ENCODE peak calls at places on chromosomes 1 and 21, in four cellular contexts. B, W, S and K are unnamed samples. For H3K36me3, the result is how much of the 10 kb centered on the place peaks cover.

GRCh38 chr1:229437443-229437842 is 3.5 kb upstream of the ACTA1 start:
- DNase-seq in W (no peak), S (no peak), B (no peak), K (no peak)

GRCh38 chr1:153360592-153360991 is 2.9 kb downstream of the S100A9 start:
- DNase-seq in S (peak), B (no peak), W (peak), K (no peak)

GRCh38 chr1:15357808-15358207 is 51.9 kb upstream of the EFHD2 start:
- DNase-seq in W (no peak), B (no peak), S (no peak), K (no peak)

GRCh38 chr1:8815582-8816285 is 1.7 kb downstream of the RERE start:
- DNase-seq in S (no peak), W (no peak), B (no peak), K (no peak)

GRCh38 chr1:17826165-17826488 is 71.0 kb downstream of the ACTL8 start:
- DNase-seq in B (peak), S (peak), W (no peak), K (no peak)

GRCh38 chr1:66606359-66607142 is 72.6 kb downstream of the SGIP1 start:
- DNase-seq in S (no peak), W (no peak), B (no peak), K (no peak)

GRCh38 chr1:1059494-1060280 is 14.4 kb downstream of the RNF223 start:
- DNase-seq in B (no peak), W (peak), S (peak), K (peak)

GRCh38 chr1:235779770-235780169 is 86.9 kb downstream of the LYST start:
- DNase-seq in S (no peak), W (no peak), B (no peak), K (no peak)

GRCh38 chr1:94562502-94563260 is 21.1 kb upstream of the F3 start:
- DNase-seq in S (no peak), B (no peak), W (no peak), K (no peak)

GRCh38 chr1:84478876-84479868 is at the start of gene RPF1:
- DNase-seq in B (peak), W (peak), S (peak), K (peak)

GRCh38 chr1:247204177-247204647 is 32.4 kb upstream of the ZNF124 start:
- DNase-seq in W (no peak), B (no peak), S (no peak), K (no peak)

GRCh38 chr1:45493116-45493697 is 2.2 kb upstream of the TESK2 start:
- DNase-seq in W (peak), B (peak), S (no peak), K (no peak)

GRCh38 chr1:229430761-229431269 is 3.1 kb downstream of the ACTA1 start:
- DNase-seq in W (no peak), B (no peak), S (no peak), K (no peak)

GRCh38 chr1:239025223-239025622 is 361.1 kb upstream of the CHRM3 start:
- DNase-seq in B (no peak), S (no peak), W (no peak), K (no peak)

GRCh38 chr1:220669005-220669404 is 21.2 kb upstream of the C1orf115 start:
- DNase-seq in W (no peak), B (no peak), S (no peak), K (no peak)

GRCh38 chr1:229537894-229538293 is 20.6 kb downstream of the ABCB10 start:
- DNase-seq in B (no peak), W (no peak), S (no peak), K (no peak)

GRCh38 chr1:1889847-1890505 is 911 bp downstream of the GNB1 start:
- DNase-seq in B (no peak), W (peak), S (no peak), K (no peak)

GRCh38 chr1:210626341-210626740 is 297.6 kb downstream of the HHAT start:
- DNase-seq in B (no peak), S (no peak), W (no peak), K (no peak)

GRCh38 chr1:77200806-77201205 is 18.4 kb downstream of the PIGK start:
- DNase-seq in B (no peak), W (no peak), S (no peak), K (no peak)

GRCh38 chr1:35576061-35576765 is 3.1 kb downstream of the TFAP2E start:
- DNase-seq in S (no peak), B (no peak), W (peak), K (no peak)

GRCh38 chr1:157101196-157101595 is 1.6 kb upstream of the ETV3L start:
- DNase-seq in B (no peak), W (peak), S (no peak), K (peak)

GRCh38 chr1:115665746-115666145 is 24.0 kb downstream of the VANGL1 start:
- DNase-seq in S (no peak), W (no peak), B (no peak), K (no peak)

GRCh38 chr1:8651236-8651890 is 166.1 kb downstream of the RERE start:
- DNase-seq in S (no peak), B (no peak), W (no peak), K (no peak)

GRCh38 chr1:199855580-199855979 is 171.9 kb upstream of the NR5A2 start:
- DNase-seq in B (peak), S (no peak), W (no peak), K (no peak)

GRCh38 chr1:79239840-79240239 is 233.3 kb upstream of the ADGRL4 start:
- DNase-seq in B (no peak), W (no peak), S (no peak), K (no peak)

GRCh38 chr1:51236548-51237312 is 657 bp downstream of the RNF11 start:
- DNase-seq in B (no peak), W (peak), S (no peak), K (peak)

GRCh38 chr1:14945132-14946010 is 208.2 kb upstream of the TMEM51 start:
- DNase-seq in S (no peak), W (no peak), B (no peak), K (peak)

DNA sequence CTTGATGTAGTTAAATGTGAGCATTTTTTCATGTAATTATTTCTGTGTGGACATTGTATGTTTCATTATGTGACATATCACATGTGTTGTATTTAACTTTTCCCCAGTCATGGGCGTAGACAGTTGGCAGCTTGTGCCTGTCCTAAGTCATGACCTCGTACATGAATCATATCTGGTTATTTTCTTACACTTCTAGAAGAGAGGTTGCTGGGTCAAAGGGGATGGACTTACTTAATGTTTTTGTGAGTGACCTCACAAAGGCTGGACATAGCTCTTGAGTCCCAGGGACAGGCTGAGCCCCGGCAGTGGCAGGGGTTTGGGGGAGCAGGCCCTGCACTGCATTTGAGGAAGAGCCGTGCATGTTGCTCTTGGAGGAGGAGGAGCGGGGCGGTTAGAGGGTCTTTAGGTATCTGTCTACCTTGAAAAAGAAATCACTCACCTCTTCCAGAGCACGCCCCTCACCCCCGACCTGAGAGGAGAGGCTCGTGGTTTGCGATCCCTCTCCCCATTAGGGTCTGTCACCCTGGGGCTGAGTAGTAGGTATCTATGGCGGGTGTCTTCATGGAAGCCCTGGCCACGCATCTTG is 16.4 kb downstream of the IFNGR2 start:
- DNase-seq in W (no peak), S (no peak), B (no peak), K (peak)
- TF ChIP-seq POLR2AphosphoS5 in W (peak), S (no peak), B (no peak), K (peak)

DNA sequence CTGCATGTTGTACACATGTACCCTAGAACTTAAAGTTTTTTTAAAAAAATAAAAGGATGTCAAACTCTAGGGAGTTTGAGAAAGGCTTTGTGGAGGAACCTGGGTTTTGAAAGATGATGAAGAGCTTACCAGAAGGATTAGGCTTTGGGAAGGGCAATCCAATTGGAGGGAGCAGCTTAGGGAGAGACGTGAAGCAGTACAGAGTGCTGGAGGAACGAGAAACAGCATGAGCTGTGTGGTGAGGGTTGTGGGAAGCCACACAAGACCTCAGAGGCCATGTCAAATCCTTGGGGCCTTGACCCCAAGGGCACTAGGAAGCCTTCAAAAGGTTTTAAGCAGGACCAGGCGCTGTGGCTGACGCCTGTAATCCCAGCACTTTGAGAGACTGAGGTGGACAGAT is 8.4 kb upstream of the KPNA6 start:
- DNase-seq in S (no peak), B (no peak), W (no peak), K (no peak)
- H3K36me3 ChIP-seq in S (half or more), B (under half), W (half or more), K (under half)

DNA sequence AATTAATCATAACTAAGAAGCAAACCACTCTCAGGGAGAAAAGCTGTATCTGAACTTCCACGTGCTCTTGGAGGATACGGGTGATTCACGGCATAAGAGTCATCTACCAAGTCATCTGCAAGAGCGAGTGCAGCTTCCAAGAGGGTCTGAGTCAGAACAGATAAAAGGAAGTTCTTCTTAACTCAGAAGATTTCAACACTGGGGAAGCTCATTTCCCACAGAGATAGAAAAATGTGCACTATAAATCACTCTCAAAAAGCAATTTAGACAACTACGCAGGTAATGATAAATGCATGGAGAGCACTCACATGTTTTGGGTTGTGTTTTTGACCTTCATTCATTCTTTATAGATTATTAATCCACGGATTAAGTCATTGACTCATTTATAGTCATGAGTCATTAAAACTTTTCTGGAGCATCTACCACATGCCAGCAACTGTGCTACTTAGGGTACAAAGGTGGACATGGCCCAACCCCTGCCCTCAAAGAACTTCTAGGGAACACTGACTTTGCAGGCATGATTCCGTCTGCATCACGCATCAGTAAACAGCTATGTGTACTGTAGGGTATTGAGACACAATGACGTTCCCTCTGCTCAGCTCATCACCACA is 20.8 kb downstream of the KCNJ15 start:
- DNase-seq in B (no peak), S (no peak), W (no peak), K (peak)
- TF ChIP-seq POLR2AphosphoS5 in B (no peak), S (no peak), W (peak), K (no peak)

GRCh38 chr1:32683397-32683796 is 19.2 kb downstream of the SYNC start:
- DNase-seq in S (no peak), B (no peak), W (no peak), K (peak)

GRCh38 chr1:32684167-32684811 is 18.3 kb downstream of the SYNC start:
- DNase-seq in S (no peak), W (no peak), B (no peak), K (peak)

GRCh38 chr1:32681999-32682398 is 20.6 kb downstream of the SYNC start:
- DNase-seq in S (no peak), W (peak), B (no peak), K (no peak)

GRCh38 chr1:32680642-32681041 is 21.9 kb downstream of the SYNC start:
- DNase-seq in W (no peak), B (no peak), S (no peak), K (no peak)

GRCh38 chr1:32681501-32681900 is 21.1 kb downstream of the SYNC start:
- DNase-seq in B (no peak), W (no peak), S (no peak), K (peak)
- H3K36me3 ChIP-seq in B (half or more), W (half or more), S (half or more), K (half or more)

GRCh38 chr21:46551636-46552241 is 53.1 kb downstream of the S100B start:
- DNase-seq in W (peak), B (no peak), S (no peak), K (peak)
- TF ChIP-seq POLR2AphosphoS5 in W (no peak), B (no peak), S (no peak), K (no peak)

GRCh38 chr1:32771561-32772280 is 45.4 kb downstream of the YARS1 start:
- DNase-seq in B (no peak), S (no peak), W (peak), K (no peak)
- H3K36me3 ChIP-seq in B (under half), S (half or more), W (under half), K (under half)

GRCh38 chr21:29843818-29844217 is 96.0 kb downstream of the GRIK1 start:
- DNase-seq in W (no peak), S (no peak), B (no peak), K (no peak)
- TF ChIP-seq POLR2AphosphoS5 in W (no peak), S (no peak), B (no peak), K (no peak)

DNA sequence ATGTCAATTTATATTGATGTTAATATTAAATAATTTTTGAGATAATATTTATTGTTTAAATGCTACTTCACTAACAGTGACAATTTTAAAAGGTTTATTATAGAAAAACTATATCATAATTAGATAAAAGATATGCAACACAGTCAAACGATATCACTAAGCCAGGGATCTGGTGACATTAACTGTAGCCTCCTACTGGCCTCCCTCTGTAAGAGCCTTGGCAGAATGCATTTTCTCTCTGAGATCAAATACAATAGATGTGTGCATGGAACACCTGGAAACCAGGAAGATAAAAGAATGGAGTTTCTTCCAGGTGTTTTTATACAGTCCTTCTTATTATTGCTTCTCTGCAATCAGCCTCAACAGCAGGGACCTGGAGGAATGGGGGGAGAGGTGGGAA is 1762.1 kb downstream of the BRINP3 start:
- DNase-seq in W (no peak), B (peak), S (no peak), K (no peak)
- H3K36me3 ChIP-seq in W (under half), B (under half), S (under half), K (under half)

GRCh38 chr1:40840526-40841323 is 21.4 kb downstream of the CITED4 start:
- DNase-seq in B (no peak), S (no peak), W (peak), K (no peak)
- TF ChIP-seq POLR2AphosphoS5 in B (no peak), S (no peak), W (no peak), K (no peak)

DNA sequence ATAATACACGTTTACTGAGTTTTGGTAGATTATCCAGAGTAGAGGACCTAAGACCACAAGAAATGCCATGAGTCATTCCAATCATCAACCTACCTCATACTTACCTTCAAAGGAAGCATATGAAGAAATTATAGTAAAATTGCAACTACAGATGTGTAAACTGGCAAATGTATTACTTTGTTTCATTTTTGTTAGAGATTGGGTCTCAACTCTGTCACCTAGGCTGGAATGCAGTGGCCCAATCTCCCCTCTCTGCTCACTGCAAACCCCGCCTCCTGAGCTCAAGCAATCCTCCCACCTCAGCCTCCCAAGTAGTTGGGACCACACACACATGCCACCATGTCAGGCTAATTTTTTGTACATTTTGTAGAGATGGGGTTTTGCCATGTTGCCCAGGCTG is 5.2 kb downstream of the TMCO1 start:
- DNase-seq in B (no peak), S (no peak), W (no peak), K (no peak)
- H3K36me3 ChIP-seq in B (under half), S (under half), W (half or more), K (under half)